ENCODE peak calls at places on chromosomes 11 and 22, in six cellular contexts. I is A549, V is suprapubic skin, H is heart left ventricle, M is spleen, L is ovary. A is an unnamed sample.
A peak's percentile ranks its signal among the peaks of the same experiment; 100 is the strongest.

GRCh38 chr11:67631427-67631826 is 1.7 kb upstream of the NUDT8 start:
- DNase-seq in H (peak; percentile 29), M (peak; percentile 85), I (no peak), L (peak; percentile 62), V (peak; percentile 76), A (peak; percentile 35)

GRCh38 chr11:76789443-76789719 is 6.2 kb downstream of the TSKU start:
- DNase-seq in V (peak; percentile 43), L (peak; percentile 29), I (no peak), H (peak; percentile 2), M (peak; percentile 20), A (peak; percentile 7)

GRCh38 chr22:46010951-46011626 is 34.1 kb upstream of the WNT7B start:
- DNase-seq in M (peak; percentile 74), L (peak; percentile 48), V (peak; percentile 78), I (no peak), H (no peak), A (peak; percentile 61)

GRCh38 chr11:122155765-122156527 is 39.9 kb upstream of the BLID start:
- DNase-seq in V (no peak), M (no peak), H (no peak), L (no peak), I (peak; percentile 26), A (no peak)

GRCh38 chr11:110184466-110184865 is 91.3 kb downstream of the ZC3H12C start:
- DNase-seq in L (no peak), I (no peak), V (no peak), H (no peak), M (no peak), A (no peak)

GRCh38 chr11:14075118-14075601 is 112.6 kb downstream of the SPON1 start:
- DNase-seq in M (no peak), I (no peak), V (no peak), L (no peak), H (no peak), A (no peak)

GRCh38 chr11:117187007-117187406 is 8.5 kb downstream of the SIDT2 start:
- DNase-seq in V (no peak), I (no peak), M (no peak), H (no peak), L (peak; percentile 69), A (peak; percentile 35)

GRCh38 chr11:125982348-125982730 is 36.5 kb downstream of the VSIG10L2 start:
- DNase-seq in H (no peak), V (no peak), L (no peak), I (no peak), M (no peak), A (no peak)

GRCh38 chr11:6319879-6320410 is 356 bp downstream of the CAVIN3 start:
- DNase-seq in I (peak; percentile 82), M (peak; percentile 83), H (peak; percentile 97), L (peak; percentile 90), V (peak; percentile 95), A (peak; percentile 78)

GRCh38 chr22:47618180-47618579 is 855.7 kb downstream of the TBC1D22A start:
- DNase-seq in V (peak; percentile 68), I (no peak), M (peak; percentile 63), L (peak; percentile 28), H (no peak), A (no peak)

GRCh38 chr11:34619062-34619516 is 1.8 kb upstream of the EHF start:
- DNase-seq in I (no peak), L (no peak), H (no peak), V (peak; percentile 43), M (no peak), A (no peak)

GRCh38 chr11:117181586-117182550 is 3.3 kb downstream of the SIDT2 start:
- DNase-seq in I (no peak), V (peak; percentile 35), L (peak; percentile 43), H (no peak), M (no peak), A (no peak)

GRCh38 chr22:50276143-50276542 is 6.0 kb upstream of the MAPK11 start:
- DNase-seq in V (no peak), I (peak; percentile 76), M (peak; percentile 87), H (peak; percentile 70), L (peak; percentile 72), A (peak; percentile 79)

GRCh38 chr22:29700206-29700948 is 19.4 kb upstream of the CABP7 start:
- DNase-seq in V (no peak), H (no peak), M (no peak), I (no peak), L (no peak), A (no peak)

GRCh38 chr11:126080206-126080941 is 17.7 kb upstream of the CDON start:
- DNase-seq in H (no peak), M (no peak), I (no peak), L (no peak), V (no peak), A (no peak)

GRCh38 chr11:57310630-57311086 is 14.1 kb downstream of the TNKS1BP1 start:
- DNase-seq in I (no peak), H (no peak), L (no peak), V (peak; percentile 77), M (no peak), A (no peak)

GRCh38 chr11:59223611-59224010 is 10.9 kb upstream of the MPEG1 start:
- DNase-seq in H (no peak), M (no peak), V (no peak), I (no peak), L (no peak), A (no peak)

GRCh38 chr22:46017166-46017565 is 40.2 kb upstream of the WNT7B start:
- DNase-seq in M (no peak), I (no peak), L (no peak), H (no peak), V (no peak), A (no peak)

GRCh38 chr11:27619936-27620335 is 80.3 kb downstream of the BDNF start:
- DNase-seq in L (no peak), H (no peak), M (no peak), I (no peak), V (no peak), A (no peak)

GRCh38 chr11:72591785-72592490 is 82.3 kb downstream of the PDE2A start:
- DNase-seq in I (no peak), V (no peak), M (no peak), H (no peak), L (no peak), A (no peak)

GRCh38 chr11:77559686-77560425 is 29.9 kb upstream of the AQP11 start:
- DNase-seq in I (peak; percentile 61), H (no peak), M (no peak), L (no peak), V (no peak), A (no peak)

GRCh38 chr11:78414321-78415051 is 3.1 kb downstream of the GAB2 start:
- DNase-seq in V (no peak), L (no peak), H (no peak), M (no peak), I (peak; percentile 29), A (no peak)

GRCh38 chr11:65131417-65131776 is 2.9 kb downstream of the SYVN1 start:
- DNase-seq in H (no peak), V (no peak), M (no peak), I (no peak), L (no peak), A (no peak)

GRCh38 chr11:134574947-134575346 is 162.9 kb upstream of the B3GAT1 start:
- DNase-seq in I (no peak), V (no peak), L (no peak), M (peak; percentile 62), H (no peak), A (no peak)

GRCh38 chr11:134577801-134578200 is 165.8 kb upstream of the B3GAT1 start:
- DNase-seq in I (no peak), H (no peak), L (no peak), V (no peak), M (no peak), A (no peak)

GRCh38 chr11:134575504-134576230 is 163.6 kb upstream of the B3GAT1 start:
- DNase-seq in L (no peak), H (no peak), I (no peak), M (peak; percentile 59), V (no peak), A (no peak)

GRCh38 chr11:134576721-134577171 is 164.7 kb upstream of the B3GAT1 start:
- DNase-seq in L (no peak), V (no peak), M (no peak), I (no peak), H (no peak), A (no peak)

GRCh38 chr11:134576286-134576685 is 164.2 kb upstream of the B3GAT1 start:
- DNase-seq in M (no peak), I (no peak), L (no peak), V (no peak), H (no peak), A (no peak)
- TF ChIP-seq CTCF in M (no peak), I (no peak), L (no peak), V (no peak), H (no peak), A (no peak)

DNA sequence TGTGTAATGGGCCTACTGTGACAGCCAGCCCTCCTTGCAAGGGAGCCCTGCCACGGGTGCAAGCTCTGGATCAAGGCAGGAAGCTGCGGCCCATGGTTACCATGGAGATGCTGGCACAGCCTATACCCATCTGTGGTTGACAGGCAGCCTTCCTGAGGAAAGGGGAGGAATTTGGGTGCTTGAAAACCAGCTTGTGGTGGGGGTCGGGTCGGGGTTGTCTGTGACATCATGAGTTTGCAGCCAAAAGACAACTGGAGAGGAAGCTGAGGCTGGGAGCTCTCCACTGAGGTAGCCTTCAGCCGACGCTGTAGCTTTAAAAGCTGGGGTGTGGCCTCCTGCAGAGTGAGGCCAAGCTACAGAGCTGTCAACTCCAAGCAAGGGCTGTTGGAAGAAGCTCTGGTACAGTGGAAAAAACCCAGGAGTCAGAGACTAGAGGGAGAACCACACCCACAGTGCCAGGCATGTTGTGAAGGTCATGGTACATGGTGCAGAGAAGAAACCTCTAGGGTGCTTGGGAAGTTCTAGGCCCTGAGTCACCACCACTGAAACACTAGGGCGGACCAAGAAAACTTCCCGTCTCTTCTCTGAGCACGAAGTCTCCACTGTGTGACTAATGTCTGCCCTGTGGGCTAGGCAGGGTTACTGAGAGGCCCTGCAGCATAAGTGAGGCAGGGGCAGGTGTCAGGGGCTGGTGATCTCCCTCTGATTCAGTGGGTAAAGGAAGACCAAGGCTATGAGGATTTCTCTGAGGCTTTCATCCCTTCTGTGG is 10.8 kb upstream of the LDHA start:
- DNase-seq in I (peak; percentile 98), H (peak; percentile 86), V (peak; percentile 91), M (peak; percentile 87), L (peak; percentile 57), A (peak; percentile 35)
- H3K4me3 ChIP-seq in I (peak overlapping the region; percentile 27), H (peak overlapping the region; percentile 32), V (peak overlapping the region; percentile 23), M (no peak overlapping the region), L (no peak overlapping the region), A (no peak overlapping the region)

GRCh38 chr11:120324932-120325810 is at the start of gene TLCD5:
- DNase-seq in L (peak; percentile 83), I (peak; percentile 78), H (peak; percentile 76), V (no peak), M (peak; percentile 84), A (no peak)
- TF ChIP-seq POLR2A in L (peak; percentile 62), I (peak; percentile 54), H (peak; percentile 85), V (peak; percentile 49), M (no peak), A (peak; percentile 54)

GRCh38 chr22:39530692-39531331 is 1.7 kb downstream of the RPS19BP1 start:
- DNase-seq in L (peak; percentile 42), H (no peak), V (no peak), I (no peak), M (no peak), A (no peak)

GRCh38 chr22:39528080-39528661 is 4.4 kb downstream of the RPS19BP1 start:
- DNase-seq in L (peak; percentile 44), V (no peak), H (no peak), M (peak; percentile 84), I (no peak), A (no peak)

GRCh38 chr22:39530136-39530535 is 2.4 kb downstream of the RPS19BP1 start:
- DNase-seq in I (no peak), V (no peak), M (no peak), H (no peak), L (no peak), A (no peak)

GRCh38 chr22:39528681-39529486 is 3.7 kb downstream of the RPS19BP1 start:
- DNase-seq in M (peak; percentile 99), V (peak; percentile 95), H (peak; percentile 93), L (peak; percentile 92), I (peak; percentile 92), A (peak; percentile 90)

GRCh38 chr22:39529487-39529851 is 3.1 kb downstream of the RPS19BP1 start:
- DNase-seq in M (peak; percentile 86), V (no peak), I (no peak), L (no peak), H (no peak), A (peak; percentile 53)
- TF ChIP-seq CTCF in M (no peak), V (no peak), I (no peak), L (no peak), H (no peak), A (no peak)

A was measured in right lobe of liver.